ENCODE peak calls at places on chromosomes 1 and 21, in seven cellular contexts. One of them, this sample, is unnamed.

GRCh38 chr1:65308781-65309316 is 494 bp upstream of the DNAJC6 start:
- DNase-seq in stimulated activated CD8-positive, alpha-beta memory T cell treated with anti-CD3 and anti-CD28 coated beads, Interleukin-12 subunit alpha, Interleukin-12 subunit beta, amount 100 ng/mL, for 4 hours: no peak
- DNase-seq in RWPE1: no peak
- DNase-seq in stimulated activated CD4-positive, alpha-beta T cell treated with anti-CD3 and anti-CD28 coated beads, Interleukin-2, amount 100 ng/mL, for 24 hours: no peak
- DNase-seq in uterus: no peak
- DNase-seq in H4: no peak
- DNase-seq in T-helper 17 cell: no peak
- DNase-seq in this sample: no peak

GRCh38 chr1:163730366-163730765 is 408.6 kb downstream of the NUF2 start:
- DNase-seq in stimulated activated CD8-positive, alpha-beta memory T cell treated with anti-CD3 and anti-CD28 coated beads, Interleukin-12 subunit alpha, Interleukin-12 subunit beta, amount 100 ng/mL, for 4 hours: no peak
- DNase-seq in RWPE1: no peak
- DNase-seq in stimulated activated CD4-positive, alpha-beta T cell treated with anti-CD3 and anti-CD28 coated beads, Interleukin-2, amount 100 ng/mL, for 24 hours: no peak
- DNase-seq in uterus: no peak
- DNase-seq in H4: peak
- DNase-seq in T-helper 17 cell: no peak
- DNase-seq in this sample: no peak

GRCh38 chr1:189597083-189597482 is 880.6 kb downstream of the BRINP3 start:
- DNase-seq in stimulated activated CD8-positive, alpha-beta memory T cell treated with anti-CD3 and anti-CD28 coated beads, Interleukin-12 subunit alpha, Interleukin-12 subunit beta, amount 100 ng/mL, for 4 hours: no peak
- DNase-seq in RWPE1: no peak
- DNase-seq in stimulated activated CD4-positive, alpha-beta T cell treated with anti-CD3 and anti-CD28 coated beads, Interleukin-2, amount 100 ng/mL, for 24 hours: no peak
- DNase-seq in uterus: no peak
- DNase-seq in H4: no peak
- DNase-seq in T-helper 17 cell: no peak
- DNase-seq in this sample: no peak

GRCh38 chr1:16915627-16915973 is 6.1 kb upstream of the CROCC start:
- DNase-seq in stimulated activated CD8-positive, alpha-beta memory T cell treated with anti-CD3 and anti-CD28 coated beads, Interleukin-12 subunit alpha, Interleukin-12 subunit beta, amount 100 ng/mL, for 4 hours: no peak
- DNase-seq in RWPE1: no peak
- DNase-seq in stimulated activated CD4-positive, alpha-beta T cell treated with anti-CD3 and anti-CD28 coated beads, Interleukin-2, amount 100 ng/mL, for 24 hours: no peak
- DNase-seq in uterus: no peak
- DNase-seq in H4: no peak
- DNase-seq in T-helper 17 cell: no peak
- DNase-seq in this sample: peak

GRCh38 chr1:95265106-95265505 is 31.1 kb downstream of the RWDD3 start:
- DNase-seq in stimulated activated CD8-positive, alpha-beta memory T cell treated with anti-CD3 and anti-CD28 coated beads, Interleukin-12 subunit alpha, Interleukin-12 subunit beta, amount 100 ng/mL, for 4 hours: no peak
- DNase-seq in RWPE1: no peak
- DNase-seq in stimulated activated CD4-positive, alpha-beta T cell treated with anti-CD3 and anti-CD28 coated beads, Interleukin-2, amount 100 ng/mL, for 24 hours: no peak
- DNase-seq in uterus: no peak
- DNase-seq in H4: no peak
- DNase-seq in T-helper 17 cell: no peak
- DNase-seq in this sample: no peak

GRCh38 chr1:75233302-75233929 is 99.2 kb downstream of the LHX8 start:
- DNase-seq in stimulated activated CD8-positive, alpha-beta memory T cell treated with anti-CD3 and anti-CD28 coated beads, Interleukin-12 subunit alpha, Interleukin-12 subunit beta, amount 100 ng/mL, for 4 hours: no peak
- DNase-seq in RWPE1: peak
- DNase-seq in stimulated activated CD4-positive, alpha-beta T cell treated with anti-CD3 and anti-CD28 coated beads, Interleukin-2, amount 100 ng/mL, for 24 hours: no peak
- DNase-seq in uterus: no peak
- DNase-seq in H4: peak
- DNase-seq in T-helper 17 cell: no peak
- DNase-seq in this sample: peak

GRCh38 chr1:1551524-1552262 is 11.3 kb upstream of the TMEM240 start:
- DNase-seq in stimulated activated CD8-positive, alpha-beta memory T cell treated with anti-CD3 and anti-CD28 coated beads, Interleukin-12 subunit alpha, Interleukin-12 subunit beta, amount 100 ng/mL, for 4 hours: no peak
- DNase-seq in RWPE1: no peak
- DNase-seq in stimulated activated CD4-positive, alpha-beta T cell treated with anti-CD3 and anti-CD28 coated beads, Interleukin-2, amount 100 ng/mL, for 24 hours: no peak
- DNase-seq in uterus: no peak
- DNase-seq in H4: no peak
- DNase-seq in T-helper 17 cell: no peak
- DNase-seq in this sample: no peak

GRCh38 chr1:46705408-46705807 is 13.5 kb downstream of the EFCAB14 start:
- DNase-seq in stimulated activated CD8-positive, alpha-beta memory T cell treated with anti-CD3 and anti-CD28 coated beads, Interleukin-12 subunit alpha, Interleukin-12 subunit beta, amount 100 ng/mL, for 4 hours: no peak
- DNase-seq in RWPE1: no peak
- DNase-seq in stimulated activated CD4-positive, alpha-beta T cell treated with anti-CD3 and anti-CD28 coated beads, Interleukin-2, amount 100 ng/mL, for 24 hours: no peak
- DNase-seq in uterus: no peak
- DNase-seq in H4: no peak
- DNase-seq in T-helper 17 cell: no peak
- DNase-seq in this sample: no peak

GRCh38 chr1:167424038-167424619 is 94.2 kb downstream of the CD247 start:
- DNase-seq in stimulated activated CD8-positive, alpha-beta memory T cell treated with anti-CD3 and anti-CD28 coated beads, Interleukin-12 subunit alpha, Interleukin-12 subunit beta, amount 100 ng/mL, for 4 hours: no peak
- DNase-seq in RWPE1: no peak
- DNase-seq in stimulated activated CD4-positive, alpha-beta T cell treated with anti-CD3 and anti-CD28 coated beads, Interleukin-2, amount 100 ng/mL, for 24 hours: no peak
- DNase-seq in uterus: no peak
- DNase-seq in H4: no peak
- DNase-seq in T-helper 17 cell: no peak
- DNase-seq in this sample: no peak

GRCh38 chr21:38289697-38290096 is 32.9 kb downstream of the KCNJ15 start:
- DNase-seq in stimulated activated CD8-positive, alpha-beta memory T cell treated with anti-CD3 and anti-CD28 coated beads, Interleukin-12 subunit alpha, Interleukin-12 subunit beta, amount 100 ng/mL, for 4 hours: no peak
- DNase-seq in RWPE1: peak
- DNase-seq in stimulated activated CD4-positive, alpha-beta T cell treated with anti-CD3 and anti-CD28 coated beads, Interleukin-2, amount 100 ng/mL, for 24 hours: no peak
- DNase-seq in uterus: no peak
- DNase-seq in H4: peak
- DNase-seq in T-helper 17 cell: no peak
- DNase-seq in this sample: no peak

GRCh38 chr1:21237386-21238088 is 52.7 kb downstream of the ECE1 start:
- DNase-seq in stimulated activated CD8-positive, alpha-beta memory T cell treated with anti-CD3 and anti-CD28 coated beads, Interleukin-12 subunit alpha, Interleukin-12 subunit beta, amount 100 ng/mL, for 4 hours: no peak
- DNase-seq in RWPE1: no peak
- DNase-seq in stimulated activated CD4-positive, alpha-beta T cell treated with anti-CD3 and anti-CD28 coated beads, Interleukin-2, amount 100 ng/mL, for 24 hours: no peak
- DNase-seq in uterus: no peak
- DNase-seq in H4: no peak
- DNase-seq in T-helper 17 cell: no peak
- DNase-seq in this sample: no peak

GRCh38 chr1:205129447-205130029 is 7.8 kb upstream of the RBBP5 start:
- DNase-seq in stimulated activated CD8-positive, alpha-beta memory T cell treated with anti-CD3 and anti-CD28 coated beads, Interleukin-12 subunit alpha, Interleukin-12 subunit beta, amount 100 ng/mL, for 4 hours: no peak
- DNase-seq in RWPE1: no peak
- DNase-seq in stimulated activated CD4-positive, alpha-beta T cell treated with anti-CD3 and anti-CD28 coated beads, Interleukin-2, amount 100 ng/mL, for 24 hours: no peak
- DNase-seq in uterus: no peak
- DNase-seq in H4: no peak
- DNase-seq in T-helper 17 cell: no peak
- DNase-seq in this sample: no peak

GRCh38 chr21:29254550-29254949 is 44.2 kb upstream of the BACH1 start:
- DNase-seq in stimulated activated CD8-positive, alpha-beta memory T cell treated with anti-CD3 and anti-CD28 coated beads, Interleukin-12 subunit alpha, Interleukin-12 subunit beta, amount 100 ng/mL, for 4 hours: no peak
- DNase-seq in RWPE1: no peak
- DNase-seq in stimulated activated CD4-positive, alpha-beta T cell treated with anti-CD3 and anti-CD28 coated beads, Interleukin-2, amount 100 ng/mL, for 24 hours: no peak
- DNase-seq in uterus: no peak
- DNase-seq in H4: no peak
- DNase-seq in T-helper 17 cell: no peak
- DNase-seq in this sample: no peak

GRCh38 chr1:233523047-233523446 is 90.9 kb upstream of the KCNK1 start:
- DNase-seq in stimulated activated CD8-positive, alpha-beta memory T cell treated with anti-CD3 and anti-CD28 coated beads, Interleukin-12 subunit alpha, Interleukin-12 subunit beta, amount 100 ng/mL, for 4 hours: no peak
- DNase-seq in RWPE1: no peak
- DNase-seq in stimulated activated CD4-positive, alpha-beta T cell treated with anti-CD3 and anti-CD28 coated beads, Interleukin-2, amount 100 ng/mL, for 24 hours: no peak
- DNase-seq in uterus: no peak
- DNase-seq in H4: no peak
- DNase-seq in T-helper 17 cell: no peak
- DNase-seq in this sample: no peak

GRCh38 chr1:178540646-178541045 is 27.7 kb downstream of the TEX35 start:
- DNase-seq in stimulated activated CD8-positive, alpha-beta memory T cell treated with anti-CD3 and anti-CD28 coated beads, Interleukin-12 subunit alpha, Interleukin-12 subunit beta, amount 100 ng/mL, for 4 hours: no peak
- DNase-seq in RWPE1: no peak
- DNase-seq in stimulated activated CD4-positive, alpha-beta T cell treated with anti-CD3 and anti-CD28 coated beads, Interleukin-2, amount 100 ng/mL, for 24 hours: no peak
- DNase-seq in uterus: no peak
- DNase-seq in H4: peak
- DNase-seq in T-helper 17 cell: no peak
- DNase-seq in this sample: no peak

GRCh38 chr1:108949044-108949443 is 14.2 kb downstream of the CLCC1 start:
- DNase-seq in stimulated activated CD8-positive, alpha-beta memory T cell treated with anti-CD3 and anti-CD28 coated beads, Interleukin-12 subunit alpha, Interleukin-12 subunit beta, amount 100 ng/mL, for 4 hours: no peak
- DNase-seq in RWPE1: no peak
- DNase-seq in stimulated activated CD4-positive, alpha-beta T cell treated with anti-CD3 and anti-CD28 coated beads, Interleukin-2, amount 100 ng/mL, for 24 hours: no peak
- DNase-seq in uterus: no peak
- DNase-seq in H4: no peak
- DNase-seq in T-helper 17 cell: no peak
- DNase-seq in this sample: no peak

GRCh38 chr1:67766117-67766978 is 66.9 kb downstream of the GNG12 start:
- DNase-seq in stimulated activated CD8-positive, alpha-beta memory T cell treated with anti-CD3 and anti-CD28 coated beads, Interleukin-12 subunit alpha, Interleukin-12 subunit beta, amount 100 ng/mL, for 4 hours: no peak
- DNase-seq in RWPE1: peak
- DNase-seq in stimulated activated CD4-positive, alpha-beta T cell treated with anti-CD3 and anti-CD28 coated beads, Interleukin-2, amount 100 ng/mL, for 24 hours: peak
- DNase-seq in uterus: peak
- DNase-seq in H4: peak
- DNase-seq in T-helper 17 cell: no peak
- DNase-seq in this sample: peak

GRCh38 chr1:89719502-89720306 is 86.8 kb downstream of the LRRC8C start:
- DNase-seq in stimulated activated CD8-positive, alpha-beta memory T cell treated with anti-CD3 and anti-CD28 coated beads, Interleukin-12 subunit alpha, Interleukin-12 subunit beta, amount 100 ng/mL, for 4 hours: no peak
- DNase-seq in RWPE1: no peak
- DNase-seq in stimulated activated CD4-positive, alpha-beta T cell treated with anti-CD3 and anti-CD28 coated beads, Interleukin-2, amount 100 ng/mL, for 24 hours: no peak
- DNase-seq in uterus: no peak
- DNase-seq in H4: peak
- DNase-seq in T-helper 17 cell: no peak
- DNase-seq in this sample: no peak

GRCh38 chr1:26790551-26790953 is 2.8 kb downstream of the PIGV start:
- DNase-seq in stimulated activated CD8-positive, alpha-beta memory T cell treated with anti-CD3 and anti-CD28 coated beads, Interleukin-12 subunit alpha, Interleukin-12 subunit beta, amount 100 ng/mL, for 4 hours: no peak
- DNase-seq in RWPE1: no peak
- DNase-seq in stimulated activated CD4-positive, alpha-beta T cell treated with anti-CD3 and anti-CD28 coated beads, Interleukin-2, amount 100 ng/mL, for 24 hours: peak
- DNase-seq in uterus: no peak
- DNase-seq in H4: no peak
- DNase-seq in T-helper 17 cell: no peak
- DNase-seq in this sample: no peak

GRCh38 chr1:218426343-218426657 is 81.2 kb downstream of the TGFB2 start:
- DNase-seq in stimulated activated CD8-positive, alpha-beta memory T cell treated with anti-CD3 and anti-CD28 coated beads, Interleukin-12 subunit alpha, Interleukin-12 subunit beta, amount 100 ng/mL, for 4 hours: no peak
- DNase-seq in RWPE1: peak
- DNase-seq in stimulated activated CD4-positive, alpha-beta T cell treated with anti-CD3 and anti-CD28 coated beads, Interleukin-2, amount 100 ng/mL, for 24 hours: no peak
- DNase-seq in uterus: peak
- DNase-seq in H4: peak
- DNase-seq in T-helper 17 cell: no peak
- DNase-seq in this sample: peak

GRCh38 chr1:179760521-179760920 is 17.4 kb downstream of the FAM163A start:
- DNase-seq in stimulated activated CD8-positive, alpha-beta memory T cell treated with anti-CD3 and anti-CD28 coated beads, Interleukin-12 subunit alpha, Interleukin-12 subunit beta, amount 100 ng/mL, for 4 hours: no peak
- DNase-seq in RWPE1: no peak
- DNase-seq in stimulated activated CD4-positive, alpha-beta T cell treated with anti-CD3 and anti-CD28 coated beads, Interleukin-2, amount 100 ng/mL, for 24 hours: no peak
- DNase-seq in uterus: no peak
- DNase-seq in H4: no peak
- DNase-seq in T-helper 17 cell: no peak
- DNase-seq in this sample: no peak

GRCh38 chr1:175195798-175196197 is 3.2 kb upstream of the KIAA0040 start:
- DNase-seq in stimulated activated CD8-positive, alpha-beta memory T cell treated with anti-CD3 and anti-CD28 coated beads, Interleukin-12 subunit alpha, Interleukin-12 subunit beta, amount 100 ng/mL, for 4 hours: no peak
- DNase-seq in RWPE1: no peak
- DNase-seq in stimulated activated CD4-positive, alpha-beta T cell treated with anti-CD3 and anti-CD28 coated beads, Interleukin-2, amount 100 ng/mL, for 24 hours: no peak
- DNase-seq in uterus: no peak
- DNase-seq in H4: no peak
- DNase-seq in T-helper 17 cell: no peak
- DNase-seq in this sample: no peak

GRCh38 chr1:69128204-69128603 is 439.5 kb upstream of the LRRC7 start:
- DNase-seq in stimulated activated CD8-positive, alpha-beta memory T cell treated with anti-CD3 and anti-CD28 coated beads, Interleukin-12 subunit alpha, Interleukin-12 subunit beta, amount 100 ng/mL, for 4 hours: no peak
- DNase-seq in RWPE1: no peak
- DNase-seq in stimulated activated CD4-positive, alpha-beta T cell treated with anti-CD3 and anti-CD28 coated beads, Interleukin-2, amount 100 ng/mL, for 24 hours: no peak
- DNase-seq in uterus: no peak
- DNase-seq in H4: no peak
- DNase-seq in T-helper 17 cell: no peak
- DNase-seq in this sample: no peak

GRCh38 chr1:228469413-228470162 is 17.6 kb upstream of the RNF187 start:
- DNase-seq in stimulated activated CD8-positive, alpha-beta memory T cell treated with anti-CD3 and anti-CD28 coated beads, Interleukin-12 subunit alpha, Interleukin-12 subunit beta, amount 100 ng/mL, for 4 hours: no peak
- DNase-seq in RWPE1: no peak
- DNase-seq in stimulated activated CD4-positive, alpha-beta T cell treated with anti-CD3 and anti-CD28 coated beads, Interleukin-2, amount 100 ng/mL, for 24 hours: no peak
- DNase-seq in uterus: no peak
- DNase-seq in H4: no peak
- DNase-seq in T-helper 17 cell: no peak
- DNase-seq in this sample: no peak

GRCh38 chr21:34364921-34365320 is 1.1 kb downstream of the KCNE2 start:
- DNase-seq in stimulated activated CD8-positive, alpha-beta memory T cell treated with anti-CD3 and anti-CD28 coated beads, Interleukin-12 subunit alpha, Interleukin-12 subunit beta, amount 100 ng/mL, for 4 hours: no peak
- DNase-seq in RWPE1: no peak
- DNase-seq in stimulated activated CD4-positive, alpha-beta T cell treated with anti-CD3 and anti-CD28 coated beads, Interleukin-2, amount 100 ng/mL, for 24 hours: no peak
- DNase-seq in uterus: no peak
- DNase-seq in H4: no peak
- DNase-seq in T-helper 17 cell: no peak
- DNase-seq in this sample: no peak

GRCh38 chr1:15035236-15035635 is 118.3 kb upstream of the TMEM51 start:
- DNase-seq in stimulated activated CD8-positive, alpha-beta memory T cell treated with anti-CD3 and anti-CD28 coated beads, Interleukin-12 subunit alpha, Interleukin-12 subunit beta, amount 100 ng/mL, for 4 hours: no peak
- DNase-seq in RWPE1: no peak
- DNase-seq in stimulated activated CD4-positive, alpha-beta T cell treated with anti-CD3 and anti-CD28 coated beads, Interleukin-2, amount 100 ng/mL, for 24 hours: no peak
- DNase-seq in uterus: no peak
- DNase-seq in H4: no peak
- DNase-seq in T-helper 17 cell: no peak
- DNase-seq in this sample: no peak

GRCh38 chr1:108503062-108503740 is 53.1 kb downstream of the NBPF6 start:
- DNase-seq in stimulated activated CD8-positive, alpha-beta memory T cell treated with anti-CD3 and anti-CD28 coated beads, Interleukin-12 subunit alpha, Interleukin-12 subunit beta, amount 100 ng/mL, for 4 hours: no peak
- DNase-seq in RWPE1: peak
- DNase-seq in stimulated activated CD4-positive, alpha-beta T cell treated with anti-CD3 and anti-CD28 coated beads, Interleukin-2, amount 100 ng/mL, for 24 hours: no peak
- DNase-seq in uterus: no peak
- DNase-seq in H4: peak
- DNase-seq in T-helper 17 cell: no peak
- DNase-seq in this sample: peak

GRCh38 chr21:38181101-38181500 is 75.7 kb upstream of the KCNJ15 start:
- DNase-seq in stimulated activated CD8-positive, alpha-beta memory T cell treated with anti-CD3 and anti-CD28 coated beads, Interleukin-12 subunit alpha, Interleukin-12 subunit beta, amount 100 ng/mL, for 4 hours: no peak
- DNase-seq in RWPE1: no peak
- DNase-seq in stimulated activated CD4-positive, alpha-beta T cell treated with anti-CD3 and anti-CD28 coated beads, Interleukin-2, amount 100 ng/mL, for 24 hours: no peak
- DNase-seq in uterus: no peak
- DNase-seq in H4: no peak
- DNase-seq in T-helper 17 cell: no peak
- DNase-seq in this sample: no peak

GRCh38 chr21:41095983-41096382 is 72.0 kb upstream of the BACE2 start:
- DNase-seq in stimulated activated CD8-positive, alpha-beta memory T cell treated with anti-CD3 and anti-CD28 coated beads, Interleukin-12 subunit alpha, Interleukin-12 subunit beta, amount 100 ng/mL, for 4 hours: no peak
- DNase-seq in RWPE1: no peak
- DNase-seq in stimulated activated CD4-positive, alpha-beta T cell treated with anti-CD3 and anti-CD28 coated beads, Interleukin-2, amount 100 ng/mL, for 24 hours: no peak
- DNase-seq in uterus: no peak
- DNase-seq in H4: no peak
- DNase-seq in T-helper 17 cell: no peak
- DNase-seq in this sample: no peak

GRCh38 chr1:50697440-50698421 is 262.3 kb downstream of the FAF1 start:
- DNase-seq in stimulated activated CD8-positive, alpha-beta memory T cell treated with anti-CD3 and anti-CD28 coated beads, Interleukin-12 subunit alpha, Interleukin-12 subunit beta, amount 100 ng/mL, for 4 hours: no peak
- DNase-seq in RWPE1: no peak
- DNase-seq in stimulated activated CD4-positive, alpha-beta T cell treated with anti-CD3 and anti-CD28 coated beads, Interleukin-2, amount 100 ng/mL, for 24 hours: no peak
- DNase-seq in uterus: no peak
- DNase-seq in H4: peak
- DNase-seq in T-helper 17 cell: no peak
- DNase-seq in this sample: no peak